ENCODE peak calls at places on chromosomes 1 and 21, in eight cellular contexts. L is AG04450, U is astrocyte of the spinal cord, V is uterus, H is fibroblast of mammary gland, R is AG09309, X is A673, Q is glutamatergic neuron. W is an unnamed sample.

GRCh38 chr1:3032371-3032862 is 11.2 kb downstream of the ACTRT2 start:
- DNase-seq in L (no peak), U (no peak), V (no peak), H (no peak), R (no peak), X (no peak), Q (no peak), W (no peak)

GRCh38 chr1:58854576-58854975 is 70.7 kb upstream of the JUN start:
- DNase-seq in L (no peak), U (no peak), V (no peak), H (no peak), R (no peak), X (no peak), Q (no peak), W (no peak)

GRCh38 chr1:235050911-235051360 is 77.7 kb downstream of the TOMM20 start:
- DNase-seq in L (no peak), U (peak), V (no peak), H (peak), R (peak), X (no peak), Q (peak), W (no peak)

GRCh38 chr1:227771771-227772170 is 36.5 kb downstream of the SNAP47 start:
- DNase-seq in L (no peak), U (no peak), V (no peak), H (no peak), R (no peak), X (no peak), Q (no peak), W (no peak)

GRCh38 chr1:41783189-41783639 is 135.5 kb downstream of the HIVEP3 start:
- DNase-seq in L (peak), U (peak), V (no peak), H (peak), R (peak), X (peak), Q (no peak), W (no peak)

GRCh38 chr1:93905734-93906133 is 3.5 kb downstream of the GCLM start:
- DNase-seq in L (no peak), U (no peak), V (no peak), H (peak), R (no peak), X (no peak), Q (no peak), W (no peak)

GRCh38 chr21:30340714-30341573 is 3.5 kb upstream of the KRTAP27-1 start:
- DNase-seq in L (no peak), U (peak), V (no peak), H (peak), R (no peak), X (peak), Q (peak), W (peak)

GRCh38 chr21:28752131-28752530 is 240.5 kb downstream of the LTN1 start:
- DNase-seq in L (no peak), U (no peak), V (no peak), H (no peak), R (no peak), X (no peak), Q (no peak), W (no peak)

GRCh38 chr1:237031480-237031879 is 10.5 kb upstream of the RYR2 start:
- DNase-seq in L (no peak), U (no peak), V (no peak), H (no peak), R (no peak), X (no peak), Q (no peak), W (no peak)

GRCh38 chr1:247334378-247335133 is 2.9 kb upstream of the ZNF496 start:
- DNase-seq in L (no peak), U (no peak), V (no peak), H (no peak), R (no peak), X (no peak), Q (no peak), W (no peak)

GRCh38 chr21:19120591-19120990 is 717.0 kb upstream of the TMPRSS15 start:
- DNase-seq in L (no peak), U (no peak), V (no peak), H (no peak), R (no peak), X (no peak), Q (no peak), W (no peak)

GRCh38 chr1:221169447-221169889 is 290.2 kb downstream of the HLX start:
- DNase-seq in L (peak), U (peak), V (no peak), H (no peak), R (no peak), X (peak), Q (no peak), W (no peak)

GRCh38 chr1:51310871-51311613 is 19.3 kb downstream of the TTC39A start:
- DNase-seq in L (no peak), U (no peak), V (no peak), H (peak), R (no peak), X (no peak), Q (no peak), W (no peak)

GRCh38 chr1:235952950-235953615 is 86.4 kb upstream of the LYST start:
- DNase-seq in L (no peak), U (no peak), V (no peak), H (no peak), R (no peak), X (no peak), Q (no peak), W (no peak)

GRCh38 chr1:221437924-221438323 is 304.0 kb downstream of the DUSP10 start:
- DNase-seq in L (no peak), U (peak), V (no peak), H (peak), R (no peak), X (no peak), Q (no peak), W (no peak)

DNA sequence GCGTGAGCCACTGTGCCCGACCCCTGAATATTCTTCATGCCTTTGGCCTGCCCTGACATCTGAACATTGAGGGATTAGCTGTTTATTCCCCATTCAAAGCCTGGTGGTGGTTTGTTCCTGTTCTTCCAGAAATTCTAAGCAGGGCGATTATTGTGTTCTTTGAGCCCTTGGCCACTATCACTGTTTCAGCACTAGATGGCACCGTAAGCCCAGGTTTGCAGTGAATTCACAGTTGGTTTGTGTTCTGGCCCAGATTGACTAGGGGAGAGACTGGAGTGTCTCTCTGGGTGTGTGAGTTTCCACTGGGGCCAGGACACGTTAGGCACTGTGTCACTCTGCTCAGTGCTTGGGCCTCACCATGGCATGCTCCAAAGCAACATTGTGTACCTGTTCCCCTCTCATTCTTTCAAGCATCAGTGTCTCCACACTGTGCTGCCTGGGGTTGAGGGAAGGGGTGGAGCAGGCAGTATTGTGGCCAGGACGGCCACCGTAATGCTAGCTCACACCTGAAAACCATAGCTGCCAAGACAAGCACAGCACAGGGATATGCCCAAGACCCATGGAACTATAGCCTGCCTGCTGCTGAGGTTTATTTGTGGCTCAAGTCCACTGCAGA is 52.7 kb downstream of the PKN2 start:
- DNase-seq in L (no peak), U (peak), V (no peak), H (peak), R (peak), X (peak), Q (peak), W (no peak)
- TF ChIP-seq CTCF in L (peak), U (peak), V (peak), H (peak), R (peak), X (peak), Q (no peak), W (no peak)

GRCh38 chr1:231410041-231410591 is 12.0 kb downstream of the EGLN1 start:
- DNase-seq in L (peak), U (peak), V (no peak), H (peak), R (no peak), X (no peak), Q (no peak), W (no peak)
- TF ChIP-seq CTCF in L (no peak), U (no peak), V (no peak), H (no peak), R (no peak), X (no peak), Q (no peak), W (no peak)

DNA sequence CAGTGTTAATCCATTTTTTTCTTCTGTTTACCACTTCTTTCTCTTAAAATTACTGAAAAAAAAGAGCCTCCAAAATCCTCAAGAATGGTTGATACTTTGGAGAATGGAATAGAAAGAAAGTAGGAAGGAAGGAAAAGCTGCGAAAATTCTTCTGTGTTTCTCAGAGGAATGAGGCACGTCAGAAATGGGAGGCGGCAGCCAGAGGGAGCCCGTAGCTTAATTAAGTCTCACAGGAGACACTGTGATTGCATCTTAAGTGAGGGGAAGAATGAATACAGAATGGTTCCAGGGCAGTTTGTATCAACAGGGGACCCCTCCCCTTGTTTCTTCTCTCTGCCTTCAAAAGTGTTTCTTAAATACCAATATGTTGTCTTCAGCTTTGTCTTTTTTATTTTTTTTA is 1099.5 kb downstream of the PLA2G4A start:
- DNase-seq in L (no peak), U (peak), V (no peak), H (peak), R (no peak), X (peak), Q (peak), W (no peak)
- TF ChIP-seq CTCF in L (peak), U (peak), V (no peak), H (peak), R (no peak), X (peak), Q (no peak), W (no peak)

GRCh38 chr1:52368383-52369172 is 2.6 kb upstream of the CC2D1B start:
- DNase-seq in L (no peak), U (peak), V (no peak), H (peak), R (no peak), X (peak), Q (peak), W (no peak)
- TF ChIP-seq CTCF in L (peak), U (peak), V (no peak), H (no peak), R (no peak), X (peak), Q (no peak), W (no peak)

GRCh38 chr1:30697977-30698376 is 25.4 kb downstream of the MATN1 start:
- DNase-seq in L (no peak), U (no peak), V (peak), H (peak), R (peak), X (no peak), Q (no peak), W (no peak)
- TF ChIP-seq CTCF in L (no peak), U (no peak), V (no peak), H (no peak), R (no peak), X (no peak), Q (no peak), W (no peak)

GRCh38 chr1:10910490-10911273 is 101.8 kb upstream of the TARDBP start:
- DNase-seq in L (no peak), U (no peak), V (no peak), H (no peak), R (no peak), X (no peak), Q (no peak), W (no peak)

GRCh38 chr1:10911274-10912166 is 100.9 kb upstream of the TARDBP start:
- DNase-seq in L (no peak), U (no peak), V (no peak), H (no peak), R (no peak), X (no peak), Q (peak), W (no peak)

GRCh38 chr1:10912441-10912840 is 100.0 kb upstream of the TARDBP start:
- DNase-seq in L (no peak), U (no peak), V (no peak), H (no peak), R (no peak), X (no peak), Q (no peak), W (no peak)

GRCh38 chr1:10908266-10908665 is 104.2 kb upstream of the TARDBP start:
- DNase-seq in L (no peak), U (no peak), V (no peak), H (no peak), R (no peak), X (no peak), Q (no peak), W (no peak)

DNA sequence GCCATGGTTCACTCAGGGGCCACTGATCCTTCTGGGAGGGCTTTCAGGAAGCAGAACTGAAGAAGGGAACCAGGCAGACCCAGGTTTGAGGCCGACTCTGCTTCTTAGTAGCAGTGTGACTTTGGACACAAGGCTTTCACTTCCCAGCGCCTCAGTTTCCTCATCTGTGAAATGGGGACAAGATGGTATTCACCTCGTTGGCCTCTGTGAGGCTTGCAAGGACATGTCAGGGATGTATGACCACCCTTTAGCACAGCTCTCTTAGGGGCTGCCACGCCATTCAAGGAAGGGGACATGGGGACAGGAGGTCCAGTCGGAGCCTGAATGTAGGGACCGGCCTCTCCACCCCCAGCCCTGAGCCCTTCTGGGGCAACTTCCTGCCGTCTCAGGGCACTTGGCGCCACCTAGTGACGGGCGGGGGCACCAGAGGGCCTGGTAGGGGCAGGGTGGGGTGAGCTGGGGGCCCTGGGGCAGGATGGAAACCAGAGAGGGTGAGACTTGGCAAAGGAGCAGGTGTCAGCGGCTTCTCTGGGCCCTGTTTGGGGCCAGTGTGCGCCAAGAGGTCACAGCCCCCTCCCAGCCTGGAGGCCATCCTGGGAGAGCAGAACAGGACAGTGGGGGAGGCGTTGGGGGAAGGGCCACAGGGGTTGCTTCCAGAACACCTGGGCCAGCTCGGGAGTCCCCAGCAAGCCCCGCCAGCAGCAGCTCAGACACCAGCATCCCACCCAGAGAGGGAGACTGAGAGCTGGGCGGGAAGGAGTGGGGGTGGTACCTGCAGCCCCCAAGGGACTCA is 102.6 kb upstream of the TARDBP start:
- DNase-seq in L (no peak), U (no peak), V (peak), H (peak), R (no peak), X (peak), Q (peak), W (no peak)
- TF ChIP-seq CTCF in L (peak), U (peak), V (no peak), H (peak), R (peak), X (peak), Q (peak), W (no peak)

DNA sequence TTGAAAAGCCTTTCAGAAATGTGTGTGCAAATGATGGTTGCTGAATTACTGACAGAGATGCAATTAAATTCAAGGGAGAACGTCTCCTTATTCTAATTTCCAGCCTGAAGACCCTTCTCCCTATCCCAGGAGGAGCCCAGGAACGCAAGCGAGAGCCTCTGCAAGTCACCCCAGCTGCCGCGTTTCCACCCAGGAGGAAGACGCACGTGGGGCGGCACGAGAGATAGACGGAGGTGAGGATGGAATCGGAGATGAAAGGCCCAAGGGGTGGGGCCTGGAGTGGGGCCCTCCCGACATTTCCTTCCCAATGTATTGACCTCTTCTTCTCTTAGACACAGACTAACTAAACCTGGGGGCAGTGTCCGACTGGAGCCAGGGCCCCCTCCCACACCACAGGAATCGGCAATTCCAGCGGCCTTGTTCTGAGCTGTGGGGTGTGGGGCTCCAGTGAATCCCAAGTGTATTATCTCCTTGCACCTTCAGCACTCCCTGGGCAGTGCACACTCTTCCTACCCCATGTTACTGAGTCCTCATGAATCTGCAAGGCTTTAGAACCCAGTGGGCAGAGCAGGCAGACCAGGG is 322.5 kb downstream of the AJAP1 start:
- DNase-seq in L (no peak), U (no peak), V (no peak), H (no peak), R (no peak), X (no peak), Q (no peak), W (no peak)
- TF ChIP-seq CTCF in L (no peak), U (no peak), V (no peak), H (no peak), R (no peak), X (no peak), Q (no peak), W (no peak)

W was measured in omental fat pad.